ENCODE peak calls at places on chromosomes 11 and 22, in nine cellular contexts. One of them, this sample, is unnamed.
A peak's percentile ranks its signal among the peaks of the same experiment; 100 is the strongest.

GRCh38 chr22:37105154-37105553 is 4.4 kb downstream of the TMPRSS6 start:
- DNase-seq in mucosa of gallbladder: no peak
- DNase-seq in HL-60: no peak
- DNase-seq in coronary artery: no peak
- DNase-seq in sigmoid colon: no peak
- DNase-seq in H9: no peak
- DNase-seq in NCI-H1694 treated with DMSO at 0.1 percent for 48 hours: no peak
- DNase-seq in stimulated activated CD4-positive, alpha-beta T cell treated with anti-CD3 and anti-CD28 coated beads, Interleukin-1b, Interleukin-23, amount 100 ng/mL, for 4 hours: no peak
- DNase-seq in cardiac muscle cell: no peak
- DNase-seq in this sample: no peak

GRCh38 chr11:78420796-78421209 is 3.2 kb upstream of the GAB2 start:
- DNase-seq in cardiac muscle cell: peak; percentile 47
- DNase-seq in NCI-H1694 treated with DMSO at 0.1 percent for 48 hours: no peak
- DNase-seq in mucosa of gallbladder: peak; percentile 43
- DNase-seq in H9: no peak
- DNase-seq in HL-60: no peak
- DNase-seq in coronary artery: peak; percentile 83
- DNase-seq in stimulated activated CD4-positive, alpha-beta T cell treated with anti-CD3 and anti-CD28 coated beads, Interleukin-1b, Interleukin-23, amount 100 ng/mL, for 4 hours: peak; percentile 38
- DNase-seq in sigmoid colon: peak; percentile 80
- DNase-seq in this sample: peak; percentile 53

GRCh38 chr11:119490253-119491006 is 67.5 kb upstream of the THY1 start:
- DNase-seq in HL-60: no peak
- DNase-seq in sigmoid colon: peak; percentile 50
- DNase-seq in mucosa of gallbladder: no peak
- DNase-seq in cardiac muscle cell: no peak
- DNase-seq in coronary artery: no peak
- DNase-seq in stimulated activated CD4-positive, alpha-beta T cell treated with anti-CD3 and anti-CD28 coated beads, Interleukin-1b, Interleukin-23, amount 100 ng/mL, for 4 hours: no peak
- DNase-seq in NCI-H1694 treated with DMSO at 0.1 percent for 48 hours: no peak
- DNase-seq in H9: no peak
- DNase-seq in this sample: no peak

GRCh38 chr11:64892838-64893193 is 14.4 kb upstream of the EHD1 start:
- DNase-seq in NCI-H1694 treated with DMSO at 0.1 percent for 48 hours: no peak
- DNase-seq in H9: no peak
- DNase-seq in sigmoid colon: no peak
- DNase-seq in mucosa of gallbladder: no peak
- DNase-seq in coronary artery: no peak
- DNase-seq in stimulated activated CD4-positive, alpha-beta T cell treated with anti-CD3 and anti-CD28 coated beads, Interleukin-1b, Interleukin-23, amount 100 ng/mL, for 4 hours: no peak
- DNase-seq in cardiac muscle cell: no peak
- DNase-seq in HL-60: no peak
- DNase-seq in this sample: no peak

GRCh38 chr11:3222941-3223905 is 4.6 kb upstream of the MRGPRG start:
- DNase-seq in coronary artery: no peak
- DNase-seq in H9: peak; percentile 29
- DNase-seq in HL-60: peak; percentile 24
- DNase-seq in NCI-H1694 treated with DMSO at 0.1 percent for 48 hours: no peak
- DNase-seq in stimulated activated CD4-positive, alpha-beta T cell treated with anti-CD3 and anti-CD28 coated beads, Interleukin-1b, Interleukin-23, amount 100 ng/mL, for 4 hours: no peak
- DNase-seq in cardiac muscle cell: no peak
- DNase-seq in mucosa of gallbladder: no peak
- DNase-seq in sigmoid colon: no peak
- DNase-seq in this sample: no peak

GRCh38 chr11:102831709-102832492 is 11.5 kb downstream of the MMP3 start:
- DNase-seq in sigmoid colon: no peak
- DNase-seq in mucosa of gallbladder: no peak
- DNase-seq in H9: peak; percentile 56
- DNase-seq in HL-60: no peak
- DNase-seq in NCI-H1694 treated with DMSO at 0.1 percent for 48 hours: no peak
- DNase-seq in stimulated activated CD4-positive, alpha-beta T cell treated with anti-CD3 and anti-CD28 coated beads, Interleukin-1b, Interleukin-23, amount 100 ng/mL, for 4 hours: no peak
- DNase-seq in coronary artery: no peak
- DNase-seq in cardiac muscle cell: no peak
- DNase-seq in this sample: no peak

GRCh38 chr22:26471522-26471921 is 12.1 kb downstream of the HPS4 start:
- DNase-seq in sigmoid colon: no peak
- DNase-seq in cardiac muscle cell: no peak
- DNase-seq in NCI-H1694 treated with DMSO at 0.1 percent for 48 hours: no peak
- DNase-seq in H9: no peak
- DNase-seq in stimulated activated CD4-positive, alpha-beta T cell treated with anti-CD3 and anti-CD28 coated beads, Interleukin-1b, Interleukin-23, amount 100 ng/mL, for 4 hours: no peak
- DNase-seq in mucosa of gallbladder: no peak
- DNase-seq in HL-60: no peak
- DNase-seq in coronary artery: no peak
- DNase-seq in this sample: no peak

GRCh38 chr22:48955351-48956311 is 872.0 kb downstream of the BRD1 start:
- DNase-seq in coronary artery: peak; percentile 59
- DNase-seq in H9: peak; percentile 14
- DNase-seq in sigmoid colon: no peak
- DNase-seq in HL-60: no peak
- DNase-seq in cardiac muscle cell: no peak
- DNase-seq in stimulated activated CD4-positive, alpha-beta T cell treated with anti-CD3 and anti-CD28 coated beads, Interleukin-1b, Interleukin-23, amount 100 ng/mL, for 4 hours: no peak
- DNase-seq in mucosa of gallbladder: peak; percentile 8
- DNase-seq in NCI-H1694 treated with DMSO at 0.1 percent for 48 hours: no peak
- DNase-seq in this sample: no peak

GRCh38 chr11:93906486-93906885 is 56.1 kb upstream of the VSTM5 start:
- DNase-seq in mucosa of gallbladder: no peak
- DNase-seq in H9: no peak
- DNase-seq in sigmoid colon: no peak
- DNase-seq in HL-60: no peak
- DNase-seq in cardiac muscle cell: no peak
- DNase-seq in NCI-H1694 treated with DMSO at 0.1 percent for 48 hours: no peak
- DNase-seq in stimulated activated CD4-positive, alpha-beta T cell treated with anti-CD3 and anti-CD28 coated beads, Interleukin-1b, Interleukin-23, amount 100 ng/mL, for 4 hours: no peak
- DNase-seq in coronary artery: no peak
- DNase-seq in this sample: no peak

GRCh38 chr22:44455151-44455962 is 42.7 kb downstream of the RTL6 start:
- DNase-seq in cardiac muscle cell: no peak
- DNase-seq in stimulated activated CD4-positive, alpha-beta T cell treated with anti-CD3 and anti-CD28 coated beads, Interleukin-1b, Interleukin-23, amount 100 ng/mL, for 4 hours: peak; percentile 4
- DNase-seq in coronary artery: peak; percentile 54
- DNase-seq in H9: no peak
- DNase-seq in HL-60: no peak
- DNase-seq in sigmoid colon: no peak
- DNase-seq in mucosa of gallbladder: no peak
- DNase-seq in NCI-H1694 treated with DMSO at 0.1 percent for 48 hours: no peak
- DNase-seq in this sample: no peak

GRCh38 chr22:35949243-35949642 is 79.4 kb downstream of the RBFOX2 start:
- DNase-seq in stimulated activated CD4-positive, alpha-beta T cell treated with anti-CD3 and anti-CD28 coated beads, Interleukin-1b, Interleukin-23, amount 100 ng/mL, for 4 hours: no peak
- DNase-seq in sigmoid colon: no peak
- DNase-seq in HL-60: no peak
- DNase-seq in cardiac muscle cell: no peak
- DNase-seq in coronary artery: no peak
- DNase-seq in H9: no peak
- DNase-seq in NCI-H1694 treated with DMSO at 0.1 percent for 48 hours: no peak
- DNase-seq in mucosa of gallbladder: no peak
- DNase-seq in this sample: no peak

GRCh38 chr22:44588348-44588747 is 90.3 kb upstream of the RTL6 start:
- DNase-seq in sigmoid colon: peak; percentile 28
- DNase-seq in HL-60: no peak
- DNase-seq in H9: no peak
- DNase-seq in stimulated activated CD4-positive, alpha-beta T cell treated with anti-CD3 and anti-CD28 coated beads, Interleukin-1b, Interleukin-23, amount 100 ng/mL, for 4 hours: no peak
- DNase-seq in cardiac muscle cell: no peak
- DNase-seq in NCI-H1694 treated with DMSO at 0.1 percent for 48 hours: no peak
- DNase-seq in mucosa of gallbladder: no peak
- DNase-seq in coronary artery: peak; percentile 26
- DNase-seq in this sample: no peak

GRCh38 chr22:31995807-31996206 is 47.3 kb upstream of the SLC5A1 start:
- DNase-seq in cardiac muscle cell: no peak
- DNase-seq in sigmoid colon: no peak
- DNase-seq in HL-60: no peak
- DNase-seq in mucosa of gallbladder: no peak
- DNase-seq in H9: no peak
- DNase-seq in stimulated activated CD4-positive, alpha-beta T cell treated with anti-CD3 and anti-CD28 coated beads, Interleukin-1b, Interleukin-23, amount 100 ng/mL, for 4 hours: no peak
- DNase-seq in coronary artery: no peak
- DNase-seq in NCI-H1694 treated with DMSO at 0.1 percent for 48 hours: no peak
- DNase-seq in this sample: no peak